ENCODE peak calls at places on chromosome 21, in nine cellular contexts. J is RWPE1, Y is Kasumi-1, A is HFFc6, B is fibroblast of pulmonary artery, H is astrocyte, I is neural progenitor cell, R is Right ventricle myocardium superior, L is lung microvascular endothelial cell. G is an unnamed sample.

GRCh38 chr21:30733026-30733425 is 14.0 kb downstream of the KRTAP21-2 start:
- DNase-seq in J (peak), Y (no peak), A (no peak), B (no peak), H (no peak), I (no peak), R (no peak), L (no peak), G (no peak)

GRCh38 chr21:38645282-38645681 is 147.0 kb upstream of the ERG start:
- DNase-seq in J (peak), Y (no peak), A (peak), B (peak), H (peak), I (no peak), R (no peak), L (no peak), G (peak)

GRCh38 chr21:17270234-17270633 is 242.6 kb upstream of the CXADR start:
- DNase-seq in J (peak), Y (peak), A (peak), B (peak), H (peak), I (peak), R (peak), L (peak), G (no peak)

GRCh38 chr21:33441489-33442477 is 38.0 kb downstream of the TMEM50B start:
- DNase-seq in J (peak), Y (no peak), A (peak), B (peak), H (peak), I (no peak), R (peak), L (no peak), G (no peak)

GRCh38 chr21:27268290-27268689 is 301.4 kb upstream of the ADAMTS5 start:
- DNase-seq in J (no peak), Y (no peak), A (peak), B (peak), H (peak), I (no peak), R (no peak), L (no peak), G (no peak)

GRCh38 chr21:33578959-33579542 is 9.4 kb downstream of the DONSON start:
- DNase-seq in J (no peak), Y (no peak), A (peak), B (peak), H (peak), I (no peak), R (no peak), L (no peak), G (no peak)

GRCh38 chr21:37737497-37737896 is 178.8 kb downstream of the KCNJ6 start:
- DNase-seq in J (no peak), Y (no peak), A (no peak), B (no peak), H (no peak), I (no peak), R (no peak), L (no peak), G (no peak)

GRCh38 chr21:44455524-44456206 is 355 bp downstream of the LRRC3 start:
- DNase-seq in J (peak), Y (peak), A (no peak), B (peak), H (no peak), I (peak), R (peak), L (peak), G (peak)

GRCh38 chr21:45341779-45342178 is 54.1 kb upstream of the POFUT2 start:
- DNase-seq in J (peak), Y (no peak), A (no peak), B (peak), H (peak), I (no peak), R (no peak), L (peak), G (no peak)

GRCh38 chr21:42533963-42534355 is 20.3 kb downstream of the SLC37A1 start:
- DNase-seq in J (no peak), Y (no peak), A (no peak), B (no peak), H (no peak), I (no peak), R (no peak), L (no peak), G (no peak)

G was measured in T-helper 2 cell treated with Interferon-gamma antibody and Interleukin-4, amounts not matched to agents 5 μg/mL and 100 μg/mL, for 36 hours.